ENCODE peak calls at places on chromosomes 2 and 18, in four cellular contexts. T is A549, B is K562, R is HepG2. L is an unnamed sample.

GRCh38 chr2:3127710-3128109 is 249.9 kb downstream of the EIPR1 start:
- DNase-seq in B (no peak), T (no peak), R (no peak), L (no peak)

GRCh38 chr2:238434846-238435751 is 8.4 kb downstream of the ASB1 start:
- DNase-seq in B (no peak), R (peak; percentile 69), T (no peak), L (no peak)

GRCh38 chr2:22397847-22398246 is 987.1 kb upstream of the KLHL29 start:
- DNase-seq in T (no peak), B (no peak), R (no peak), L (no peak)

GRCh38 chr2:177772529-177772928 is 300.0 kb downstream of the PDE11A start:
- DNase-seq in B (peak; percentile 53), R (peak; percentile 49), T (no peak), L (no peak)

GRCh38 chr2:15058015-15058414 is 425.5 kb downstream of the LRATD1 start:
- DNase-seq in T (no peak), B (peak; percentile 18), R (peak; percentile 35), L (no peak)

GRCh38 chr2:23436346-23437099 is 51.5 kb downstream of the KLHL29 start:
- DNase-seq in B (no peak), T (no peak), R (no peak), L (no peak)

GRCh38 chr2:100107911-100108647 is 34.3 kb downstream of the AFF3 start:
- DNase-seq in T (no peak), R (no peak), B (no peak), L (no peak)

GRCh38 chr2:152588911-152589310 is 128.3 kb downstream of the PRPF40A start:
- DNase-seq in B (no peak), T (no peak), R (no peak), L (no peak)

GRCh38 chr2:240435457-240435954 is at the start of gene GPC1:
- DNase-seq in T (peak; percentile 73), B (peak; percentile 86), R (peak; percentile 40), L (no peak)

GRCh38 chr2:128457006-128457604 is 138.4 kb upstream of the HS6ST1 start:
- DNase-seq in R (no peak), B (no peak), T (no peak), L (no peak)

GRCh38 chr2:230347659-230348305 is 20.8 kb downstream of the SP140L start:
- DNase-seq in B (no peak), R (no peak), T (no peak), L (peak; percentile 32)

GRCh38 chr2:222178450-222178849 is 120.3 kb downstream of the PAX3 start:
- DNase-seq in B (no peak), T (no peak), R (no peak), L (no peak)

GRCh38 chr2:80002761-80003160 is 301.8 kb downstream of the LRRTM1 start:
- DNase-seq in R (no peak), B (no peak), T (no peak), L (no peak)

GRCh38 chr2:149192425-149192824 is 138.0 kb upstream of the LYPD6 start:
- DNase-seq in T (no peak), B (no peak), R (no peak), L (no peak)

GRCh38 chr18:23908827-23909226 is 105.7 kb upstream of the TTC39C start:
- DNase-seq in R (no peak), T (no peak), B (no peak), L (no peak)

GRCh38 chr2:203812294-203813221 is 55.0 kb upstream of the CTLA4 start:
- DNase-seq in T (no peak), R (peak; percentile 91), B (no peak), L (no peak)

GRCh38 chr18:46297621-46298020 is 193.4 kb downstream of the HAUS1 start:
- DNase-seq in T (no peak), B (no peak), R (no peak), L (no peak)

GRCh38 chr2:176911-177310 is 86.9 kb downstream of the SH3YL1 start:
- DNase-seq in T (no peak), R (peak; percentile 77), B (no peak), L (no peak)

GRCh38 chr2:72142743-72143440 is 4.8 kb downstream of the CYP26B1 start:
- DNase-seq in R (no peak), B (no peak), T (no peak), L (no peak)

GRCh38 chr18:33014060-33014796 is 241.4 kb upstream of the KLHL14 start:
- DNase-seq in T (no peak), B (no peak), R (peak; percentile 64), L (no peak)

GRCh38 chr18:21391074-21391673 is 149.1 kb downstream of the GREB1L start:
- DNase-seq in T (peak; percentile 4), R (no peak), B (no peak), L (peak; percentile 35)

GRCh38 chr2:159738509-159739390 is 26.4 kb downstream of the MARCHF7 start:
- DNase-seq in B (peak; percentile 38), T (no peak), R (no peak), L (no peak)

GRCh38 chr2:166031054-166031453 is 77.5 kb upstream of the TTC21B start:
- DNase-seq in R (no peak), T (no peak), B (no peak), L (no peak)

GRCh38 chr2:99821039-99821438 is 321.4 kb downstream of the AFF3 start:
- DNase-seq in T (no peak), R (no peak), B (no peak), L (no peak)

GRCh38 chr2:237574467-237574866 is 8.1 kb downstream of the PRLH start:
- DNase-seq in T (no peak), B (no peak), R (no peak), L (no peak)

GRCh38 chr18:36179562-36180334 is 7.5 kb upstream of the MOCOS start:
- DNase-seq in R (no peak), T (no peak), B (no peak), L (no peak)

GRCh38 chr2:147712051-147712450 is 132.8 kb upstream of the ACVR2A start:
- DNase-seq in T (no peak), R (no peak), B (no peak), L (no peak)

GRCh38 chr2:147714582-147714981 is 130.2 kb upstream of the ACVR2A start:
- DNase-seq in T (no peak), B (no peak), R (no peak), L (no peak)

GRCh38 chr2:147715807-147716206 is 129.0 kb upstream of the ACVR2A start:
- DNase-seq in R (no peak), B (no peak), T (no peak), L (peak; percentile 19)

GRCh38 chr2:147713349-147713748 is 131.5 kb upstream of the ACVR2A start:
- DNase-seq in B (no peak), T (no peak), R (no peak), L (no peak)

GRCh38 chr2:147716906-147717305 is 127.9 kb upstream of the ACVR2A start:
- DNase-seq in R (no peak), T (no peak), B (no peak), L (no peak)
- TF ChIP-seq CTCF in R (no peak), T (no peak), B (no peak), L (no peak)

GRCh38 chr2:206084468-206084869 is 1.5 kb downstream of the INO80D start:
- DNase-seq in R (peak; percentile 85), T (peak; percentile 61), B (peak; percentile 46), L (no peak)

GRCh38 chr2:206085742-206086445 is at the start of gene INO80D:
- DNase-seq in T (peak; percentile 59), B (peak; percentile 62), R (peak; percentile 87), L (peak; percentile 60)

GRCh38 chr2:206083602-206084467 is 2.1 kb downstream of the INO80D start:
- DNase-seq in B (no peak), T (no peak), R (no peak), L (peak; percentile 27)

GRCh38 chr2:206086683-206087350 is 843 bp upstream of the INO80D start:
- DNase-seq in B (no peak), T (no peak), R (peak; percentile 74), L (no peak)

DNA sequence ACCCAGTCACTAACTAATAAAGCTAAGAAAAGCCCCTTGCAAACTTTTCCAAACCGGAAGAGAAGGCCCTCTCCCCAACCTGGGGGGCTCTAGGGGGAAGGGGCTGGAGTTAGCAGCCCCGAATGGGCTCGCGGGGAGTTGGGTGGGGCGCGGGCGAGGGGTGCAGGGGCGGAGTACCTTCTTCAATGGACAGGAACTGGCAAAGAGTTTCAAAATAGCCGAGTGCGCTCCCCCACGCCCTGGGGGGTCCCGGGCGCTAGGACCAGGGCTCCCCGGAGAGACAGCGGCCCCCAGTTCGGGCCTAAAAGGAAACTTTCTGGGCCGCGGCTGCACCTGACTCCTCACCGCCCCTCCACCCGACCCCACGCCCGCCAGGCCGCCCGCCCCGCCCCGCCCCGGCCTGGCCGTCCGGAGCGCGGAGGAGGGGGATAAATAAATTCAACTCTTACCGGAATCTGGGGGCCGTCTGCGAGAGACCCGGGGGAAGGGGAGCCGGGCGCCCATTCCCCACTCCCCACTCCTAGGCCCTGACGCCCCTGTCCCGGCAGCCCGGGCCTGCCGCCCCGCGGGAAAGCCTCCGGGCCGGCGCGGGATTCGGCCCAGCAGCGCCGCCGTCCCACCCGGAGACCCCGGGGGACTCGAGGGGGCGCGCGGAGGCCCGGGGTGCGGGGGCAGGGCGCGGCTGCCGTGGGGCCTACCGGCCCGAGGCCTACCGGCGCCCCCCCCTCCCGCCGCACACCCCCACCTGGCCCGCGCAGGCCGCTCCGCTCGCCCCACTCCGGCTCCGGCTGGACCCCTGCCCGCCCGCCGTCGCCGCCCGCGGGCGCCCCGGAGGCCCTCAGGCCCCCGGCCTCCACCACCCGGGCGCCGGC is 868 bp downstream of the INO80D start:
- DNase-seq in R (no peak), B (peak; percentile 55), T (no peak), L (no peak)
- TF ChIP-seq POLR2AphosphoS2 in R (no peak), B (no peak), T (no peak), L (no peak)

GRCh38 chr2:206011795-206012194 is 74.2 kb downstream of the INO80D start:
- DNase-seq in T (no peak), B (no peak), R (no peak), L (no peak)
- TF ChIP-seq CTCF in T (no peak), B (no peak), R (no peak), L (no peak)

GRCh38 chr2:226693521-226693920 is 106.1 kb downstream of the IRS1 start:
- DNase-seq in B (no peak), T (no peak), R (no peak), L (no peak)

GRCh38 chr2:226692521-226693126 is 107.0 kb downstream of the IRS1 start:
- DNase-seq in R (no peak), B (no peak), T (no peak), L (no peak)

GRCh38 chr2:226694142-226694541 is 105.5 kb downstream of the IRS1 start:
- DNase-seq in T (no peak), B (no peak), R (no peak), L (no peak)

GRCh38 chr2:226690471-226691024 is 109.1 kb downstream of the IRS1 start:
- DNase-seq in B (no peak), R (no peak), T (no peak), L (no peak)

DNA sequence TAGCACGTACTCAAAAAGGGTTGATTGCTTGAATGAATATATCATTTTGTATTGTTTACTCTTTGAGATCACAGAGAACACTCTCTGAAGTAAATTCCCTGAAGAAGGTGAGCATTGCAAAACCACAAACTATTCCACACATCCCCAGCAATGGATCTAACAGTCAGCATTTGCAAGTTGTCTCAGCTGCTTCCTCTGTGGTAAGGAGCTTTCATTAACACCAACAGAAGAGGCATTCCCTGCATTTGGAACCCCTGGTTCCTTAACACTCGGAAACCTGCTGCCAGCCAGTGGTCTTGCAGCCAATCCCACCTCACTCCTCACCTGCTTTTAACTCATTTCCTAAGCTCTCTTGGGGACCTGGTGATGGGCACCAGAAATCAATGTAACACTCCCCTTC is 108.4 kb downstream of the IRS1 start:
- DNase-seq in T (no peak), B (no peak), R (peak; percentile 45), L (no peak)
- TF ChIP-seq POLR2AphosphoS2 in T (no peak), B (no peak), R (no peak), L (no peak)

L was measured in GM12878.